ENCODE peak calls at places on chromosomes 4 and X, in four cellular contexts. N is astrocyte, U is left ventricle myocardium inferior, D is IMR-90. Y is an unnamed sample.
A peak's percentile ranks its signal among the peaks of the same experiment; 100 is the strongest.

GRCh38 chr4:87298362-87298761 is 24.3 kb downstream of the HSD17B13 start:
- DNase-seq in D (no peak), U (no peak), N (no peak), Y (no peak)

GRCh38 chr4:37865450-37865849 is 25.4 kb upstream of the TBC1D1 start:
- DNase-seq in D (no peak), U (no peak), N (peak; percentile 34), Y (no peak)

GRCh38 chr4:67546971-67547370 is 1.7 kb upstream of the CENPC start:
- DNase-seq in D (no peak), N (no peak), U (no peak), Y (no peak)

GRCh38 chrX:118497180-118497814 is 1.7 kb downstream of the DOCK11 start:
- DNase-seq in U (no peak), N (no peak), D (no peak), Y (no peak)

GRCh38 chr4:56677673-56678072 is 3.4 kb downstream of the HOPX start:
- DNase-seq in N (no peak), D (no peak), U (no peak), Y (no peak)

GRCh38 chr4:6362896-6363295 is 93.2 kb downstream of the WFS1 start:
- DNase-seq in U (no peak), N (peak; percentile 7), D (peak; percentile 27), Y (peak; percentile 20)

GRCh38 chrX:110167952-110168451 is 149.9 kb downstream of the AMMECR1 start:
- DNase-seq in D (no peak), N (peak; percentile 35), U (no peak), Y (no peak)

GRCh38 chr4:82287720-82288119 is 86.1 kb downstream of the HNRNPD start:
- DNase-seq in D (no peak), U (no peak), N (no peak), Y (no peak)

GRCh38 chr4:166091146-166091545 is 218.1 kb downstream of the TLL1 start:
- DNase-seq in D (no peak), U (no peak), N (no peak), Y (peak; percentile 9)

GRCh38 chrX:1554469-1555210 is 17.7 kb upstream of the P2RY8 start:
- DNase-seq in U (no peak), D (no peak), N (no peak), Y (no peak)

GRCh38 chr4:168846414-168846813 is 163.6 kb downstream of the CBR4 start:
- DNase-seq in U (no peak), D (no peak), N (no peak), Y (no peak)

GRCh38 chr4:168850016-168850415 is 160.0 kb downstream of the CBR4 start:
- DNase-seq in D (no peak), U (no peak), N (no peak), Y (no peak)

GRCh38 chr4:168848977-168849687 is 160.9 kb downstream of the CBR4 start:
- DNase-seq in D (peak; percentile 59), U (no peak), N (peak; percentile 60), Y (no peak)

GRCh38 chr4:168845897-168846296 is 164.2 kb downstream of the CBR4 start:
- DNase-seq in N (no peak), D (no peak), U (no peak), Y (no peak)

GRCh38 chr4:168848112-168848511 is 161.9 kb downstream of the CBR4 start:
- DNase-seq in D (no peak), U (no peak), N (no peak), Y (peak; percentile 51)
- H3K4me3 ChIP-seq in D (peak overlapping the region; percentile 24), U (peak overlapping the region; percentile 40), N (peak overlapping the region; percentile 32), Y (no peak overlapping the region)

DNA sequence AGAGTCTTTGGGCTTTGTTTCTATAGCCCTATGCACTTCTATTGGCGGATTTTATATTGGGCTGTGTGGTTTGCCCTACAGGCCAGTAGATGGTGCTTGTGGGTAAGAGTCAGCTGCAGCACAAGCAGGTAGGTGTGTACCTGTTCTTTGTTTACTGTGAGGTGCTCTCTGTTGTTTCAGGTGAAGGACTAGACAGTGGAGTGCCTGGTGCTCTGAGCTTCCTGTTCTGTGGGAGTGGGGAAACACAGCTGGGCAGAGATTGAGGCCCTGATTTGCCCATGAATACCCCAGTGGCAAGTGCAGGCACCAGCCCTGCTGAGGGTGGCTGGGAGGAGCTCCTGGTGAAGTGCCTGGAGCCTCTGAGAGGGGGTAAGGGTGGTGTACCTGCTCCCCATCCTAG is 26.3 kb upstream of the UCP1 start:
- DNase-seq in U (no peak), D (peak; percentile 9), N (no peak), Y (peak; percentile 5)
- TF ChIP-seq CTCF in U (peak; percentile 69), D (peak; percentile 39), N (no peak), Y (peak; percentile 44)

DNA sequence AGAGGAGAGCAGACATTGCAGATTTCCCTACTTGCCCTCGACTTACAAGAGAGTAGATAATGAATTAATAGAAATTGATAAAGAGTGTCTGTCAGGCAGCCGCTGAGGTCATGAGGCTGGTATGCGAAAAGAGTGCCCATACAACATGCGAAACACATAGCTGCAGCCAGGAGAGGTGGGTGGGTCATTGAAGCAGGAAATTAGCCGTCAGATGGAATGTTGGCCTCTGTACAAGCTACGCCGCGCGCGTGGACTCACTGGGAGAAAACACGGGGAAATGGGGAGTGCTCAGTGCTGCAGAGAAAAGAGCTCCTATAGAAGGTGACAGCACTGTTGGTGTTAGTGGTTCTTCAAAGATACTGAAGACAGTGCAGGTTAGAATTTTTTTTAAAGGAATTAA is 125.1 kb downstream of the RAPGEF2 start:
- DNase-seq in D (peak; percentile 92), U (peak; percentile 80), N (peak; percentile 94), Y (peak; percentile 75)
- H3K4me3 ChIP-seq in D (peak overlapping the region; percentile 26), U (peak overlapping the region; percentile 64), N (peak overlapping the region; percentile 34), Y (peak overlapping the region; percentile 34)

GRCh38 chrX:29940750-29941149 is 274.6 kb upstream of the MAGEB2 start:
- DNase-seq in N (no peak), U (no peak), D (no peak), Y (no peak)
- TF ChIP-seq CTCF in N (no peak), U (no peak), D (no peak), Y (no peak)

GRCh38 chrX:134236690-134237362 is at the start of gene CCDC160:
- DNase-seq in N (peak; percentile 9), U (peak; percentile 47), D (no peak), Y (peak; percentile 4)
- H3K4me3 ChIP-seq in N (peak within 1 kb of the TSS; percentile 59), U (peak within 1 kb of the TSS; percentile 67), D (peak within 1 kb of the TSS; percentile 41), Y (peak within 1 kb of the TSS; percentile 28)

DNA sequence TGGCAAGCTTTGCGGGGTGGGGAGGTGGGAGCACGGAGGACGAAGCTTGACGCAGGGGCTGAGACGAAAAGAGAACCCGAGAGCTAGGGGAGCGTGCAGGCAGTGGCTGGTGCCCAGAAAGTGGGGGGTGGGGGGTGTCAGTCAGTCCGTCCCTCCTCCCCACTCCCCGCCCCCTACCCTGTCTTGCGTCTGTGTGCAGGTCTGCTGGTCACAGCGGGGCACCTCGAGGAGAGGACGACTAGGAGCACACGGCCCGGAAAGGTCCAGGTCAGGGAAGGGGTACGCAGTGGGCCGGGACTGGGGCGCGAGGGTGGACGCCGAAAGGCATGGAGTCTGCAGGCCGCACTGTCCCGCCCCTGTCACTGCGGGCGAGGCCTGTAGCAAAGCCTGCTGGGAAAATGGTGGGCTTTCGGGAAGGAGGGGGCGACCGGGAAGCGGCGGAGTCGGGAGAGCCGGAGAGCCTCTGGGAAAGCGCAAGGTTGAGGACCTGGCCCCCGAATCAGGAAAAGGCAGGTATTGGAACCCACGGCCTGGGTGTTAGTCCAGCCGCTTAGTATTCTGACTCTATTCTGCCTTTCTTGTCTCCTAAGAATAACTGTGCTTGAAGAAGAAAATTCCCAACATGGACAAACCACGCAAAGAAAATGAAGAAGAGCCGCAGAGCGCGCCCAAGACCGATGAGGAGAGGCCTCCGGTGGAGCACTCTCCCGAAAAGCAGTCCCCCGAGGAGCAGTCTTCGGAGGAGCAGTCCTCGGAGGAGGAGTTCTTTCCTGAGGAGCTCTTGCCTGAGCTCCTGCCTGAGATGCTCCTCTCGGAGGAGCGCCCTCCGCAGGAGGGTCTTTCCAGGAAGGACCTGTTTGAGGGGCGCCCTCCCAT is 758 bp downstream of the TCEAL1 start:
- DNase-seq in U (peak; percentile 62), N (peak; percentile 57), D (peak; percentile 67), Y (peak; percentile 73)
- TF ChIP-seq CTCF in U (peak; percentile 55), N (peak; percentile 32), D (peak; percentile 62), Y (peak; percentile 57)

GRCh38 chr4:16082038-16082423 is 1.8 kb downstream of the PROM1 start:
- DNase-seq in D (no peak), U (no peak), N (no peak), Y (peak; percentile 5)
- H3K4me3 ChIP-seq in D (no peak overlapping the region), U (peak overlapping the region; percentile 73), N (peak overlapping the region; percentile 21), Y (no peak overlapping the region)

DNA sequence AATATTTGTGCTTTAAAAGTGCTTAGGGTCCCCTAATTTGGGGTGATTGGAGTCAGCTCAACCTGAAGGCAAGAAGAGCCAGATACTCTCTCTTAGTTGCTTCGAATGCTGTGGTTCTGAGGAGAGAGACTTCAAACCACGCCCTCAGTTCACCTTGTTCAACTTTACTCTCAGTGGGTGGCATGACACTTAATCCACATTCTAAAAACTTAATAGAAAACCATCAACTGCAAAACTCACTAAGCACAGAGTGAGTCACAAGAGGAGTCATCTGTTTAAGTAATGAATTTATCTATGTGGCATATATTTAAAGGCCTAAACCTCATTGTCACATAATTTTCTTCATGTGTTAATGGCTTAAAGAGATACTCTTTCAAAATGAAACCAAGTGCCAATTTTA is 99.5 kb upstream of the SLC4A4 start:
- DNase-seq in D (peak; percentile 66), N (peak; percentile 63), U (no peak), Y (peak; percentile 23)
- TF ChIP-seq CTCF in D (no peak), N (no peak), U (no peak), Y (no peak)

DNA sequence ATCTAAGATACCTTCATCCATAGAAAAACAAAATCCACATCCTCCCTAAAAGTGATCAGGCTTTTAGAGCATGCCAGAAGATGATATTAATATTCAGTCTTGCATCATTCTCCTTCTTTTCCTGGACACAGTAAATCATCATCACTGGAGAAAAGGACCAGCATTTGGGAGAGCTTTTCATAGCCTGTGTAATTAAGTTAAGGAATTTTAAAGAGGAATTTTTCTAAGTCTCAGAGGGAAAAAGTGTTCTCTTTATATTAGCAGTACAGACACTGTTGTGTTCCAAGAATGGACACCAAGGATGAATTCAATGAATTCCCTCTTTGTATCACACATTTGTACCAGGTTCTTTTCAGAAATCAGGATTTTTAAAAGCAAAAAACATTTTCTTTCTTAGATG is 665 bp downstream of the SCRG1 start:
- DNase-seq in U (no peak), D (no peak), N (no peak), Y (no peak)
- H3K4me3 ChIP-seq in U (no peak overlapping the region), D (no peak overlapping the region), N (no peak overlapping the region), Y (no peak overlapping the region)